ENCODE peak calls at places on chromosomes 4 and X, in six cellular contexts. O is hepatocyte, K is K562, G is GM23248, L is GM12878, P is GM23338. T is an unnamed sample.

GRCh38 chrX:19840899-19841648 is 46.3 kb downstream of the SH3KBP1 start:
- DNase-seq in O (no peak), K (peak), G (no peak), L (peak), P (peak), T (no peak)

GRCh38 chr4:47313396-47313795 is 150.1 kb downstream of the COMMD8 start:
- DNase-seq in O (no peak), K (no peak), G (no peak), L (no peak), P (no peak), T (no peak)

GRCh38 chr4:139532951-139533350 is 23.1 kb downstream of the SETD7 start:
- DNase-seq in O (no peak), K (no peak), G (peak), L (no peak), P (no peak), T (no peak)

GRCh38 chrX:112527903-112528302 is 151.8 kb downstream of the LHFPL1 start:
- DNase-seq in O (no peak), K (no peak), G (no peak), L (no peak), P (no peak), T (no peak)

GRCh38 chrX:150489359-150490015 is 78.9 kb upstream of the MTM1 start:
- DNase-seq in O (no peak), K (no peak), G (no peak), L (no peak), P (peak), T (no peak)

GRCh38 chr4:53981573-53981972 is 82.8 kb downstream of the CHIC2 start:
- DNase-seq in O (no peak), K (no peak), G (peak), L (no peak), P (no peak), T (no peak)

GRCh38 chr4:110091426-110091825 is 107.0 kb downstream of the ELOVL6 start:
- DNase-seq in O (no peak), K (no peak), G (peak), L (no peak), P (no peak), T (peak)

GRCh38 chr4:177155454-177155853 is 154.2 kb upstream of the NEIL3 start:
- DNase-seq in O (no peak), K (no peak), G (no peak), L (no peak), P (peak), T (no peak)

GRCh38 chr4:101967697-101968346 is 177.3 kb downstream of the BANK1 start:
- DNase-seq in O (no peak), K (no peak), G (peak), L (no peak), P (no peak), T (no peak)

GRCh38 chr4:29711226-29711625 is 1008.9 kb upstream of the PCDH7 start:
- DNase-seq in O (no peak), K (no peak), G (no peak), L (no peak), P (no peak), T (no peak)

GRCh38 chrX:71668248-71668595 is 876 bp downstream of the LOC101059915 start:
- DNase-seq in O (no peak), K (no peak), G (no peak), L (no peak), P (no peak), T (no peak)

DNA sequence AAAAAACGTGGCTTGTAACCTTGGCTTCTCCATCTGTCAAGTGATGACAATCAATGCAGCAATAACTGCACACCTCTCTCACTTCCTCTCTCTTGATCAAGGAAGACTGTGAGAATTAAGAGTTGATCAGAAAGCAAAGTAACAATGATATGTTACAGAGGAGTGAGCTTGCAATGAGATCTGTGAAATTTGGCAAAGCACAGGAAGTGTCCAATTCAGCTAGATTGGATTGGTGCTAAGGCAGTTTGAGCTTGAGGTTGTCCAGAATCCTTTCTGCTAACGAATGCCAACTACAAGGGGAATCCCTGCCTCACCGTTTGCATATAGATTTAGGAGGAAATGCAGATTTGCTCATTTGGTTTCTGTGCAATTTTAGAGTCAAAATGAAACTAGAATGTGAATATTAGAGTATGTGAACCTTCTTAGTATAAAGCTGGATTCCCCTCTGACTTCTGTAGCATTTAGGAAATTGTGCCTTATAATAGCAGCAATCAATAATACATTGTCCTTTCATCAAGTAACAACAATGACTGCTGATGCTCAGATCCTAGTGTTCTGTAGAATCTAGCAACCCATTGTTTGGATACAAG is 346.4 kb downstream of the PTTG2 start:
- DNase-seq in O (no peak), K (no peak), G (no peak), L (peak), P (no peak), T (no peak)
- H2AFZ ChIP-seq in O (no peak), K (no peak), G (no peak), L (peak), P (no peak), T (no peak)

DNA sequence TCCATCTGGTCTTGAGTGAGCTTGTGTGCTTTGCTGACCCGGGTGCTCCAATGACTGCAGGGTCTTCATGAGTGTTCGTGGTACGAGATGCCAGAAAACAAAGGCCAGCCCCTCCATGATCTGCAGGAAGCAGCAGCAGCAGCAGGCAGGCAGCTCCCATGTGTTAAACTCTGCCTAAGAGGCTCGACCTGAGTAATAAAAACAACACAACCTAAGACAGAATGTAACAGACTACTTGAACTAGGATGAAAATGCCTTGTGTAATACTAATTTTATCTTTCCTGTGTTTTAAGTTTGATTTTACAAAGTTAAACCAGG is 44.1 kb downstream of the RASGEF1B start:
- DNase-seq in O (no peak), K (no peak), G (no peak), L (no peak), P (no peak), T (no peak)
- TF ChIP-seq EZH2 in O (no peak), K (no peak), G (no peak), L (no peak), P (no peak), T (no peak)

DNA sequence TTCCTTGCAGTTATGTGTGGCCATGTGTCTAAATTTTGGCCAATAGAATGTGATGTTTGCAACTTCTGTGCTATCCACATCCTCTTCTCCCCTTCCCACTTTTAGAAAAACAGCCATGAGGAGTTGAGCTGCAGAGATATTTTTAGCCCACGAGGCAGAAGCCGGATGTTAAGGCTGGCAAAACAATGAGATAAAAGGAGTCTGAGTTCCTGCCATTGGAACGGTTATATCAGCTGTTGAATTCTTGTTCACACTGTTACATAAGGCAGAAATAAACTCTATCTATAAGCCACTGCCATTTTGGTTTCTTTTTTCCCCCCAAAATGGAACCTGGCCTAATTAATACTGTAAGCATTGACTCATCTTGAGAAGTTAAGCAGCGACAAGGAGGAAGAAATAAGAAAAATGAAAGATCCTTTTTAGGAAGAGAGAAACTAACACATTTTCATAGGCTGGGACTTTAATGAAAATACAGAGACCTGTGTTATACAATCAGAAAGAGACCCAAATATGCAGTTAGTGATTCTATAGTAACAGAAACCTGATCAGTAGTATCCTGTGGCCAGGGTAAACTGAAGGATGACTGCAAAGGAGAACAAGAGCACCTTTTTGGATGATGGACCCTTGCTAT is 200.5 kb downstream of the INPP4B start:
- DNase-seq in O (no peak), K (no peak), G (no peak), L (no peak), P (no peak), T (no peak)
- H2AFZ ChIP-seq in O (no peak), K (no peak), G (peak), L (no peak), P (peak), T (no peak)

DNA sequence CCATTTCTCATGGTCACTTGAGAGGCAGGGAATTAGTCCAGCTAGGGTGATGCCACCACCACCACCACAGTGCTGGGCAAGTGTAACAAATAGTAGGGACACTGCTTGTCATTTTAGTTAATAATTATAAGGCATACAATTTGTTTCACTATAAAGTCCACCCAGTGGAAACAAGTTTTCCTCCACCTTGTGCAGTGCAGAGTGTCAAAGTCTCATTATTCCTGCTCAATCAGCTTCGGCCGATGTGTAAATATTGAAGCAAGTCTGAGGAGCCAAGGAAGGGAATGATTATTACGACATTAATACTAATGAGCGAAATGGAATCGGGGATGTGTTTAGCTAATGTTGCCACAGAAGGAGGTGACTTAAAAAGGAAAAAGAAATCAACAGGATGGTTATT is 340.4 kb downstream of the NKX6-1 start:
- DNase-seq in O (peak), K (no peak), G (no peak), L (no peak), P (no peak), T (no peak)
- TF ChIP-seq EZH2 in O (no peak), K (no peak), G (no peak), L (no peak), P (no peak), T (no peak)

GRCh38 chrX:43557792-43558191 is 98.3 kb upstream of the MAOA start:
- DNase-seq in O (peak), K (peak), G (peak), L (peak), P (peak), T (no peak)

GRCh38 chrX:43562372-43562771 is 93.7 kb upstream of the MAOA start:
- DNase-seq in O (no peak), K (no peak), G (no peak), L (no peak), P (no peak), T (no peak)

GRCh38 chrX:43559643-43560042 is 96.5 kb upstream of the MAOA start:
- DNase-seq in O (peak), K (peak), G (peak), L (no peak), P (peak), T (no peak)

GRCh38 chrX:43556207-43556606 is 99.9 kb upstream of the MAOA start:
- DNase-seq in O (no peak), K (no peak), G (no peak), L (no peak), P (no peak), T (no peak)

DNA sequence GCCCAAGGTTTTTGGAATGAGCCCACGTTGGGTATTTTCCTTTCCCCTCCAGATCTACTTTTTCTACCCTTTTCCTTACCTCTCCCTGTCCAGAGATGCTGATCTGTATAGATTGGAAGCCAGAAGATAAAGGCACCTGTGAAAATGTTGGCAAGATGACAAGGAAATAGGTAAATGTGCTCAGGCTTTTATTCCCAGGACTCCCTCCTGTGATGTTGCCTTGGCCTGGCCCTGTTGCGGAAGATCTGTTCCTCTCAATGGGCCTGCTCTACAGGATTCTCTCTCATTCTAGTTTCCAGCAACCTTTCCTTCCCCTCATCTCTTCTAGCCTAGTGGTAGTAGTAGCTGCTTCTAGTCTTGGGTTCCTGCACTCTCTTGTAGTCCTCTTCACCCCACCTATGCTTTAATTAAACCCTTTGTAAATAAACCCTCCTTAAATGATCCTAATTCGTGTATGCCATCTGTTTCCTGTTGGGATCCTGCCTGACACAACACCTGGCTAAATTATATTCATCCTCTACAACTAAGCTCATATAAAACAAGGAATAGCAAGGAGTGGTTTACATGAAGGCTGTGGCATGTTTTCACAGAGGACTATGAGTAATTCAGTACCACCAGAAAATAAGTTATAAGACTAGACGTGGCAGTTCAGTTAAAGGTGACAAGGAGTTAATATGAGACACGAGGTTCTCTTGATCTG is 95.7 kb upstream of the MAOA start:
- DNase-seq in O (no peak), K (no peak), G (no peak), L (no peak), P (no peak), T (no peak)
- H2AFZ ChIP-seq in O (peak), K (no peak), G (no peak), L (no peak), P (no peak), T (no peak)

DNA sequence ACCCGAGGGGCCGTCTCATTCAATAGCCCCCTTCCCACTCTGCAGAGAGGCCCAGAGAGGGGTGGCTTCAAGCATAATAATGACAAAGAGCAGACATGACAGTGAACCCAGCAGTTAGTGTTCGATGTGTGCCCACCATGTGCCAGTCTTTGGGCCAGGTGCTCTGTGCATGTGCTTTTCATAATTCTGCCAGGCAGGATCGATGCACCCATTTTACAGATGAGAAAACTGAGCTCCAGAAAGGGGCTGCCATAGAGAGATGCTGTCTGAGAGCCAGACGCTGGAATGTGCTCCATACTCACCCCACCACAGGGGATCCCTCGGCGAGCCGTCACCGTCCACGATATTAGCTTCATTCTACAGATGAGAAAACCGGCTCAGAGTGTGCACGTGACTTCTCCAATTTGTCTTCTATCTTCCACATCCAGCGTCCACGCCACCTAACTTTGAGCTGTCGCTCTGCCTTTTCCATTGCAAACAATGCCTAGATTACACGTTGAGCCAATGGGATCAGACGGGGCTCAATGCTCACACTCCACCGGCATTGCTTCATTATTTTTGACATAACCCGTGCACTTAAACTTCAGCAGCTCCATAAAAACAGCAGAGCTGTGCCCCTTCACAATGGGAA is 8.2 kb downstream of the ADRA2C start:
- DNase-seq in O (no peak), K (no peak), G (no peak), L (no peak), P (no peak), T (no peak)
- TF ChIP-seq EZH2 in O (no peak), K (no peak), G (no peak), L (no peak), P (no peak), T (no peak)

DNA sequence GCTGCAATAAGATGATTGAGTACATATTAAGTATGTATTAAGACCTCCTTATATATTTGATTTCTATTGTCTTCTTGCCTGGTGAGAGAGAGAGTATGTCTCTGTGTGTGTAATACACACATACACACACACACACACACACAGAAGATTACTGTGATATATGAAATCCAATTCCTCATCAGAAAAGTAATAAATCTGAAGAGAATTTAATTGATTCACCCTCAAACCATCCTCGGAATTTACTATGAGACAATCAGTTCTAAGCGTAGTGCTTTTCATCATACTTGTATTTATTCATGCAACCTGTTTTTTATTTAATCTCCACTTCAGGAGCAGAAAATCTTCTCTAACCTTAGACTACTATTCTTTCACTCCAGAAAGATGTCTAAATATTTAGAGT is 62.3 kb upstream of the TLL1 start:
- DNase-seq in O (no peak), K (no peak), G (no peak), L (no peak), P (no peak), T (no peak)
- H2AFZ ChIP-seq in O (no peak), K (no peak), G (no peak), L (no peak), P (no peak), T (no peak)

DNA sequence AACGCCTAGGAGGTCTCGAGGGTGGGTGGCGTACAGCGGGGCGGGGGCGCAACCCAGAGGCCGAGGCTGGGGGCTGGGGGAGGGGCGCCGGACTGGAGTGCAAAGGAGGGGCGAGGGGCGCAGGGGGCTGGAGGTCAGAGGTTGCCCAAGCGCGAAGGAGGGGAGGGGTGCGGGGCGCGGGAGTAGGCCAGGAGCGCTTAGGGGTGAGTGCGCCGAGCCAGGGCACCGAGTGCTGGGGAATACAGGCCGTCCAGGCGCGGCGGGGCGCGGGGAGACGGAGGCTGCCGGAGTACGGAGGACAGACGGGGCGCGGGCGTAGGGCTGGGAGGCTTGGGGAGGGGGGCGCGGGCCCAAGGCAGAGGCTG is 318 bp downstream of the GYG2 start:
- DNase-seq in O (peak), K (peak), G (no peak), L (no peak), P (peak), T (no peak)
- TF ChIP-seq EZH2 in O (no peak), K (no peak), G (no peak), L (no peak), P (no peak), T (no peak)

GRCh38 chr4:73998040-73999011 is at the start of gene CXCL5:
- DNase-seq in O (peak), K (no peak), G (peak), L (no peak), P (peak), T (no peak)
- H2AFZ ChIP-seq in O (peak), K (no peak), G (peak), L (no peak), P (peak), T (no peak)

T was measured in PC-9.